ENCODE peak calls at places on chromosomes 1 and 21, in seven cellular contexts. O is lower leg skin; U is progenitor cell of endocrine pancreas; B is NCI-H1105; P is stimulated activated CD8-positive, alpha-beta memory T cell treated with anti-CD3 and anti-CD28 coated beads, Interleukin-12 subunit alpha, Interleukin-12 subunit beta, amount 100 ng/mL, for 1 hour; K is left ventricle myocardium inferior; R is MCF 10A. S is an unnamed sample.

GRCh38 chr1:230948903-230949302 is 29.8 kb downstream of the TTC13 start:
- DNase-seq in O (no peak), U (no peak), B (no peak), P (no peak), K (no peak), R (no peak), S (no peak)

GRCh38 chr1:59699227-59699847 is 115.4 kb upstream of the HOOK1 start:
- DNase-seq in O (no peak), U (no peak), B (peak), P (no peak), K (no peak), R (peak), S (peak)

GRCh38 chr21:44304846-44305245 is 5.0 kb downstream of the PFKL start:
- DNase-seq in O (no peak), U (peak), B (peak), P (no peak), K (no peak), R (peak), S (no peak)

GRCh38 chr1:44408181-44409018 is 3.3 kb downstream of the RNF220 start:
- DNase-seq in O (no peak), U (peak), B (no peak), P (no peak), K (no peak), R (no peak), S (peak)

GRCh38 chr1:248825136-248825535 is 579 bp downstream of the SH3BP5L start:
- DNase-seq in O (peak), U (no peak), B (no peak), P (no peak), K (no peak), R (no peak), S (no peak)

GRCh38 chr1:19336543-19336942 is 24.4 kb downstream of the SLC66A1 start:
- DNase-seq in O (no peak), U (no peak), B (no peak), P (no peak), K (no peak), R (no peak), S (no peak)

GRCh38 chr1:17279001-17279830 is 28.8 kb upstream of the PADI4 start:
- DNase-seq in O (no peak), U (no peak), B (no peak), P (no peak), K (no peak), R (no peak), S (no peak)

GRCh38 chr1:31609512-31609911 is 8.0 kb upstream of the HCRTR1 start:
- DNase-seq in O (no peak), U (no peak), B (no peak), P (no peak), K (no peak), R (no peak), S (no peak)

GRCh38 chr1:22057861-22058260 is 5.4 kb downstream of the CDC42 start:
- DNase-seq in O (peak), U (no peak), B (no peak), P (no peak), K (no peak), R (no peak), S (no peak)

GRCh38 chr1:87644500-87645245 is 316.0 kb downstream of the LMO4 start:
- DNase-seq in O (no peak), U (no peak), B (peak), P (no peak), K (no peak), R (peak), S (no peak)

S was measured in KG1.